ENCODE peak calls at places on chromosomes 4 and X, in six cellular contexts. R is A549, E is fibroblast of lung, J is transverse colon, C is uterus, T is suprapubic skin. B is an unnamed sample.
A peak's percentile ranks its signal among the peaks of the same experiment; 100 is the strongest.

GRCh38 chr4:16686195-16686594 is 212.2 kb downstream of the LDB2 start:
- DNase-seq in E (peak; percentile 98), R (no peak), C (no peak), J (no peak), T (no peak), B (no peak)

GRCh38 chr4:169268951-169269781 is 1.6 kb downstream of the SH3RF1 start:
- DNase-seq in J (peak; percentile 31), T (no peak), R (no peak), E (peak; percentile 92), C (no peak), B (no peak)

GRCh38 chr4:82415922-82416365 is 14.3 kb downstream of the HNRNPDL start:
- DNase-seq in C (no peak), R (no peak), E (no peak), J (no peak), T (no peak), B (no peak)

GRCh38 chrX:2498781-2499302 is 1.9 kb downstream of the DHRSX start:
- DNase-seq in E (peak; percentile 23), T (no peak), R (peak; percentile 54), J (peak; percentile 46), C (no peak), B (no peak)

GRCh38 chrX:16601885-16602284 is 48.1 kb upstream of the S100G start:
- DNase-seq in J (no peak), C (no peak), R (no peak), T (no peak), E (no peak), B (no peak)

GRCh38 chr4:104896623-104897296 is 249.9 kb upstream of the TET2 start:
- DNase-seq in C (no peak), R (no peak), J (no peak), T (no peak), E (peak; percentile 40), B (no peak)

GRCh38 chrX:150202641-150203248 is 160.4 kb upstream of the MAMLD1 start:
- DNase-seq in E (peak; percentile 24), T (no peak), J (no peak), R (no peak), C (no peak), B (no peak)

GRCh38 chr4:184369871-184370270 is 104.5 kb downstream of the IRF2 start:
- DNase-seq in E (peak; percentile 62), T (no peak), J (no peak), C (no peak), R (no peak), B (no peak)

GRCh38 chrX:150198776-150199175 is 164.3 kb upstream of the MAMLD1 start:
- DNase-seq in R (no peak), C (no peak), E (peak; percentile 29), T (no peak), J (no peak), B (no peak)

GRCh38 chr4:53450773-53451172 is 73.3 kb downstream of the FIP1L1 start:
- DNase-seq in C (no peak), T (no peak), R (no peak), E (peak; percentile 10), J (no peak), B (no peak)

GRCh38 chr4:93147524-93148212 is 680.9 kb upstream of the ATOH1 start:
- DNase-seq in E (no peak), R (no peak), T (no peak), J (no peak), C (no peak), B (no peak)

GRCh38 chrX:102697506-102697905 is 14.7 kb upstream of the GPRASP2 start:
- DNase-seq in T (no peak), E (peak; percentile 21), R (no peak), C (no peak), J (no peak), B (no peak)

GRCh38 chr4:73952352-73952751 is 29.5 kb downstream of the PF4 start:
- DNase-seq in E (no peak), T (no peak), R (no peak), C (no peak), J (no peak), B (no peak)

GRCh38 chr4:69025191-69025998 is 70.9 kb upstream of the UGT2B7 start:
- DNase-seq in J (peak; percentile 15), R (no peak), E (no peak), T (no peak), C (no peak), B (no peak)

GRCh38 chrX:149151805-149152757 is 353.0 kb downstream of the IDS start:
- DNase-seq in E (peak; percentile 72), J (no peak), R (no peak), C (no peak), T (no peak), B (no peak)

GRCh38 chrX:33415454-33415853 is 204.1 kb upstream of the DMD start:
- DNase-seq in J (no peak), R (no peak), C (no peak), T (no peak), E (no peak), B (no peak)

GRCh38 chrX:23386726-23387125 is 52.1 kb downstream of the PTCHD1 start:
- DNase-seq in T (no peak), E (no peak), C (no peak), R (no peak), J (no peak), B (no peak)

GRCh38 chr4:144572660-144573059 is 73.3 kb upstream of the HHIP start:
- DNase-seq in J (no peak), R (no peak), T (no peak), C (no peak), E (no peak), B (no peak)

GRCh38 chr4:108056418-108056817 is 66.7 kb downstream of the HADH start:
- DNase-seq in E (no peak), R (no peak), C (no peak), T (no peak), J (no peak), B (no peak)

GRCh38 chr4:42627887-42628646 is 28.8 kb downstream of the ATP8A1 start:
- DNase-seq in J (peak; percentile 53), E (no peak), T (peak; percentile 76), R (no peak), C (peak; percentile 55), B (peak; percentile 64)

GRCh38 chr4:56410247-56410646 is 23.0 kb upstream of the AASDH start:
- DNase-seq in T (no peak), E (peak; percentile 98), J (peak; percentile 17), C (peak; percentile 50), R (peak; percentile 47), B (no peak)

GRCh38 chr4:10157478-10158354 is 41.1 kb upstream of the WDR1 start:
- DNase-seq in T (no peak), C (peak; percentile 46), R (peak; percentile 58), E (peak; percentile 62), J (peak; percentile 54), B (no peak)

GRCh38 chrX:153702350-153703035 is 14.8 kb downstream of the SLC6A8 start:
- DNase-seq in E (no peak), T (no peak), R (no peak), J (no peak), C (no peak), B (peak; percentile 58)

GRCh38 chr4:142203505-142203904 is 567.1 kb downstream of the IL15 start:
- DNase-seq in C (no peak), J (no peak), R (no peak), E (peak; percentile 10), T (no peak), B (no peak)

GRCh38 chrX:104324871-104325585 is 70.3 kb upstream of the ESX1 start:
- DNase-seq in R (no peak), E (peak; percentile 52), J (no peak), T (no peak), C (no peak), B (no peak)

GRCh38 chr4:123325241-123325681 is 71.3 kb upstream of the SPRY1 start:
- DNase-seq in J (no peak), T (no peak), C (no peak), R (no peak), E (peak; percentile 70), B (no peak)

GRCh38 chrX:53682885-53683555 is 3.5 kb downstream of the HUWE1 start:
- DNase-seq in R (peak; percentile 46), J (peak; percentile 25), C (no peak), E (peak; percentile 57), T (no peak), B (no peak)
- H3K4me3 ChIP-seq in R (peak overlapping the region; percentile 66), J (peak overlapping the region; percentile 50), C (peak overlapping the region; percentile 51), E (peak overlapping the region; percentile 60), T (peak overlapping the region; percentile 71), B (peak overlapping the region; percentile 63)

DNA sequence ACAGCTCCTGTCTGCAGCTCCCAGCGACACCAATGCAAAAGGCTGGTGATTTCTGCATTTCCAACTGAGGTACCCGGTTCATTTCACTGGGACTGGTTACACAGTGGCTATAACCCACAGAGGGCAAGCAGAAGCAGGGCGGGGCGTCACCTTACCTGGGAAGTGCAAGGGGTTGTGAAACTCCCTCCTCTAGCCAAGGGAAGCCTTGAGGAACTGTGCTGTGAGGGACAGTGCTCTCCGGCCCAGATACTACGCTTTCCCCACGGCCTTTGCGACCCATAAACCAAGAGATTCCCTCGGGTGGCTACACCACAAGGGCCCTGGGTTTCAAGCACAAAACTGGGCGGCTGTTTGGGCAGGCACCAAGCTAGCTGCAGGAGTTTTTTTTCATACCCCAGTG is 218.9 kb downstream of the PPP3CA start:
- DNase-seq in R (no peak), E (no peak), T (no peak), J (peak; percentile 13), C (no peak), B (no peak)
- H3K27ac ChIP-seq in R (no peak overlapping the region), E (no peak overlapping the region), T (no peak overlapping the region), J (no peak overlapping the region), C (no peak overlapping the region), B (no peak overlapping the region)

GRCh38 chr4:121155893-121156292 is 8.2 kb downstream of the TNIP3 start:
- DNase-seq in E (peak; percentile 92), R (peak; percentile 8), J (no peak), C (no peak), T (no peak), B (no peak)
- H3K4me3 ChIP-seq in E (peak overlapping the region; percentile 59), R (peak overlapping the region; percentile 60), J (no peak overlapping the region), C (no peak overlapping the region), T (peak overlapping the region; percentile 48), B (no peak overlapping the region)

GRCh38 chrX:119760026-119760902 is 1.9 kb downstream of the SOWAHD start:
- DNase-seq in J (no peak), T (no peak), E (no peak), R (no peak), C (no peak), B (no peak)

GRCh38 chrX:119759333-119759766 is 962 bp downstream of the SOWAHD start:
- DNase-seq in T (no peak), C (no peak), R (no peak), J (no peak), E (no peak), B (no peak)

GRCh38 chrX:119757979-119758681 is at the start of gene SOWAHD:
- DNase-seq in E (no peak), R (no peak), C (peak; percentile 18), J (peak; percentile 75), T (peak; percentile 79), B (peak; percentile 69)

GRCh38 chrX:119757646-119757978 is 776 bp upstream of the SOWAHD start:
- DNase-seq in C (no peak), E (no peak), R (no peak), J (no peak), T (no peak), B (no peak)

DNA sequence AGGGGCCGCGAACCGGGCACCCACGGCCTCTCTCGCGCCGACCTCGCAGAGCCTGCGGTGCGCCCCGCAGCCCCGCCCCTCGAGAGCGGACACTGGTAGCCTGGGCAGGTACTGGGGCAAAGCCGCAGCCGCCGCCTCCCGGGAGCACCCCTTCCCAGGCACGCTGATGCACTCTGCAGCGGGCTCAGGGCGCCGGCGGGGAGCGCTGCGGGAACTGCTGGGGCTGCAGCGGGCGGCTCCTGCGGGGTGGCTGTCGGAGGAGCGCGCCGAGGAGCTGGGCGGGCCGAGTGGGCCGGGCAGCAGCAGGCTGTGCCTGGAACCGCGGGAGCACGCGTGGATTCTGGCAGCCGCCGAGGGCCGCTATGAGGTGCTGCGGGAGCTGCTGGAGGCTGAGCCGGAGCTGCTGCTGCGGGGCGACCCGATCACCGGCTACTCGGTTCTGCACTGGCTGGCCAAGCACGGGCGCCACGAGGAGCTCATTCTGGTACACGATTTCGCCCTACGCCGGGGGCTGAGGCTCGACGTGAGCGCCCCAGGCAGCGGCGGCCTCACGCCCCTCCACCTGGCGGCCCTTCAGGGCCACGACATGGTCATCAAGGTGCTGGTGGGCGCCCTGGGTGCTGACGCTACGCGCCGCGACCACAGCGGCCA is 419 bp downstream of the SOWAHD start:
- DNase-seq in R (no peak), E (no peak), T (no peak), J (peak; percentile 65), C (no peak), B (peak; percentile 62)
- H3K27ac ChIP-seq in R (peak overlapping the region; percentile 29), E (no peak overlapping the region), T (no peak overlapping the region), J (peak overlapping the region; percentile 91), C (no peak overlapping the region), B (no peak overlapping the region)

B was measured in aorta.